ENCODE peak calls at places on chromosomes 16 and 17, in seven cellular contexts. T, K, H, R, P, D and X are unnamed samples.

GRCh38 chr17:82587234-82588086 is 60.8 kb downstream of the WDR45B start:
- DNase-seq in P (no peak), R (no peak), T (no peak), K (peak), H (no peak), D (no peak), X (no peak)

GRCh38 chr17:18332909-18333489 is 17.9 kb downstream of the SMCR8 start:
- DNase-seq in T (no peak), R (no peak), P (no peak), K (peak), D (no peak), H (peak), X (no peak)

GRCh38 chr16:23967018-23967417 is 131.2 kb downstream of the PRKCB start:
- DNase-seq in H (no peak), D (no peak), R (no peak), T (no peak), K (no peak), P (peak), X (no peak)

GRCh38 chr17:77253611-77254051 is 112.9 kb downstream of the SEC14L1 start:
- DNase-seq in P (no peak), T (no peak), H (peak), K (peak), R (no peak), D (no peak), X (peak)

GRCh38 chr17:35341465-35341992 is 31.9 kb downstream of the SLFN11 start:
- DNase-seq in H (no peak), D (no peak), K (no peak), T (no peak), R (no peak), P (no peak), X (no peak)

GRCh38 chr17:65099941-65100315 is 37.2 kb upstream of the RGS9 start:
- DNase-seq in D (peak), P (no peak), R (peak), T (peak), H (peak), K (peak), X (peak)

GRCh38 chr16:72996291-72997062 is 51.5 kb downstream of the ZFHX3 start:
- DNase-seq in K (no peak), R (no peak), P (no peak), H (no peak), T (peak), D (peak), X (no peak)

GRCh38 chr16:66293207-66293735 is 73.2 kb upstream of the CDH5 start:
- DNase-seq in T (no peak), R (no peak), H (no peak), P (peak), K (no peak), D (no peak), X (no peak)

GRCh38 chr16:12625716-12626115 is 178.0 kb downstream of the CPPED1 start:
- DNase-seq in K (no peak), R (no peak), T (no peak), H (no peak), D (no peak), P (no peak), X (no peak)

GRCh38 chr17:80960797-80961452 is 30.7 kb upstream of the CHMP6 start:
- DNase-seq in R (no peak), K (no peak), P (peak), T (no peak), H (no peak), D (no peak), X (no peak)

GRCh38 chr17:65403616-65404015 is 157.8 kb downstream of the AXIN2 start:
- DNase-seq in T (no peak), K (no peak), D (no peak), P (no peak), R (no peak), H (no peak), X (no peak)

GRCh38 chr16:70610273-70611223 is 35.8 kb upstream of the IL34 start:
- DNase-seq in R (peak), D (no peak), P (no peak), T (no peak), K (no peak), H (no peak), X (no peak)

GRCh38 chr17:8420041-8420934 is 15.4 kb upstream of the NDEL1 start:
- DNase-seq in P (peak), D (peak), K (peak), H (peak), R (peak), T (no peak), X (peak)

GRCh38 chr17:8740486-8740885 is 4.2 kb downstream of the CCDC42 start:
- DNase-seq in R (no peak), H (no peak), K (no peak), D (no peak), P (no peak), T (no peak), X (no peak)

GRCh38 chr17:19573075-19573474 is 39.4 kb downstream of the SLC47A1 start:
- DNase-seq in K (peak), D (no peak), H (peak), T (no peak), P (no peak), R (no peak), X (no peak)

GRCh38 chr17:50047488-50048126 is 8.3 kb upstream of the ITGA3 start:
- DNase-seq in K (peak), D (no peak), T (peak), R (no peak), H (peak), P (no peak), X (peak)

GRCh38 chr17:61380836-61381525 is 18.7 kb upstream of the TBX2 start:
- DNase-seq in D (no peak), H (no peak), P (no peak), K (no peak), R (no peak), T (no peak), X (no peak)

DNA sequence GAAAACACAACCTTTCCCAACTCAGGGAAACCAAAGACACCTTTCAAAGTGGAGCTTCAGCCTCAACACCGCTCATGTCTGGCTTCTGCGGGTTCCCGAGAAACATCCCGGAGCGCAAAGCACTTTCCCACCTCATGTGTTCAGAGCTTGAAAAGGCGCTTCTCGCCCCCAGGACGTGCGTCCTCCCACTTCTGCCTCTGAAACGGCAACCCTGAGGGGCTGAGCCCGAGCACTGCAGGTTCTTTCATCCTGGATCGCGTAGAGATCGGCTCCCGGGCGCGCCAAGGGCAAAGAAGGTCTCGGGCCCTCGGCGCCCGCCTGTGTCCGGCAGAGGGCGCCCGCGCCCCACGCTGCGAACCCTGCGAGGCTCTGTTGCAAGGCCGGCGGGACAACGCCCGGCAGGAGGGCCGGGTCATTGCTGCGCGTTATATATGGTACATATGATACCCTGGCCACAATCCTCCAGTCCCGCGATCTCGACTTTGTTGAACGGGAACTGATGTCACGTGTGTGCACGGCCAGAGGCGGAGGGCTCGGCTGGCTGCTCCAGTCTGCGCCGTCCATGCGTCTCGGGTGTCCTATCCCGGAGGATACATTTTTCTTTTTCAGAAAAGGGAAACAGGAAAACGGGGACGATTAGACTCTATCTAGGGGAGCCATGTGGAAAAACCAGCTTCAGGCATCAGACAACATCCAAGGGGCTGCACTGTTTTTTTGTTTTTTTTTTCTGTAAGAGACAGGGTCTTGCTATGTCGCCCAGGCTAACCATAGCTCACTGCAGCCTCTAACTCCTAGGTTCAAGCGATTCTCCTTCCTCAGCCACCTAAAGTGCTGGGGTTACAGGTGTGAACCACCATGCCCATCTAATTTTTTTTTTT is 19.1 kb downstream of the COQ7 start:
- DNase-seq in R (peak), H (peak), T (peak), D (peak), P (peak), K (peak), X (peak)
- H3K4me3 ChIP-seq in R (peak), H (peak), T (peak), D (no peak), P (peak), K (peak), X (peak)

DNA sequence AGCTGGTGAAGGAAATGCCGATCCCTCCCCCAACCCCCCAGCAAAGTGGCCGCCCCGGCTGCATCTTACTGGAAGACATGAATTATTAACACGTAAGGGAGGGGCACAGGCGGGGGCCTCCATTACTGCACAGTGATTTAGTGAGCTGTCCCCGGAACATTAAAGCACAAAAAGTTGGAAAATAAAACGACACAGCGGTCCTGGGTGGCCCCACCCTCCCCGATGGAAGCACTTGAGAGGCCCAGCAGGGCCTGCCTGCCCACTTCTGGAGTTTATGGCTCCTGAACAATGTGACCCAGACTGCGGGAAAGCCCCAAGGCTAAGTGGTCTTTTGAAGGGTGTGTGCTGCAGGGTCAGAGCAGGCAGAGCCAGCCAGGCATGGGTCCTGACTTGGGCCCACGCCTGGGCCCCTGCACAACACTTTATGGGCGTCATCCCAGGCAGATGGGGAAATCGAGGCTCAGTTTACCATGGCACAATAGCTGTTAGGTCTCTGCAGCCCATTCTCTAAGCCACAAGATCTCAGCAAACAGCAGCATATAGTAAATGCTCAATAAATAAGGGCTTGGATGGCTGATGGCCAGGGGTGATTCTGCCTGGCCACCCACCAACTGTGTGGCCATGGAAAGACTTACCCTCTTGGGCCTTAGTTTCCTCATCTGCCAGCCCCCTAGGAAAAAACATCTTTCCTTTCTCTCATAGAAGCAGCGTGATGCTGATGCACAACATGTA is 22.8 kb downstream of the CCDC102A start:
- DNase-seq in D (no peak), P (no peak), H (no peak), R (no peak), T (no peak), K (no peak), X (no peak)
- TF ChIP-seq CTCF in D (no peak), P (no peak), H (no peak), R (no peak), T (no peak), K (no peak), X (no peak)

DNA sequence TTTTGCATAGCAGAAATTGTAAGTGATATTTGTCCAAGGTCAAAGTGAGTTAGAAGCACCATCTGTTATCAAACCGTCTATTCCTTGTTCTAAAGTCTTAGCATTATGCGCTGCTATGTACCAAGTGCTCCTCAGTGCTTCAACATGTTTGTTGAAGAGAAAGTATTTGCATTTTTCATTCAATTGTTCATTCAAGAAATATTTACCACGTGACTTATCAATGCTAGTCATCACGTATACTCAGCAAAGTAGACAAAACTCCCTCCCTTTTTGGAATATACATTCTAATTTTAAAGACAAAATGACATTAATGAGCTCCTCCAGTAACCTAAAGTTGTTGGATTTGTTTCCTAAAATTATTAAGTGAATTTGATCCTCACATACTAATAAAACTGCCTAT is 388.0 kb upstream of the CDH8 start:
- DNase-seq in R (no peak), D (no peak), H (no peak), T (no peak), P (no peak), K (no peak), X (no peak)
- H3K4me3 ChIP-seq in R (no peak), D (no peak), H (no peak), T (no peak), P (no peak), K (no peak), X (no peak)

DNA sequence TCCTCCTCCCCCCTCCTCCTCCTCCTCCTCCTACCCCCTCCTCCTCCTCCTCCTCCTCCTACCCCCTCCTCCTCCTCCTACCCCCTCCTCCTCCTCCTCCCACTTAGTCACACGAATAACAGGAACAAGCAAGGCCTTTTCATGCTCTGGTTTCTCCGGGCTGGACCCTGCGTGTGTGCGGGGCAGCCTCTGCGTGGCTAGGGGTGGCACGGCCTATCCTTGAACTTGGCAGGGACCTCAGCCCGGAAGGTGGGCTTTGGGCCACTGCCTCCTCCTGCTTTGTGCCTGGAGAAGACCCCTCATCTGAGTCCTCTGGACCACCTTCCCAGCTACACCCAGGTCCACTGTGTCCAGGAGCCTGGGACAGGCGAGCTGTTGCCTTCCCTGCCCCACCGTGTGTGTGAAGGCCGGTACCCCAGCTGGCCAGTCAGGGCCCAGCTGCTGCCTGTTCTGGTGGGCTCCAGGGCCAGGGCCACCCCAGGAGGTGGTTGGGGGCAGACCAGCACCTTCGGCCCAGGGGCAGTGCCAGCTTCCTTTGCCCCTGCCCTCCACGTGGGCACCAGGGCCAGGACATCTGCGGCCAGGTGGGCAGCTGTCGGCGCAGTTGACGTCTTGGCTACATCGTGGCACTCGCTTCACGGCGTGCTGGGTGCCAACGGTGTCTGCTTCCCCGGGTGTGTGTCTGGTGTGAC is 35.4 kb downstream of the GINS2 start:
- DNase-seq in P (no peak), D (no peak), K (no peak), R (peak), T (no peak), H (no peak), X (no peak)
- TF ChIP-seq CTCF in P (no peak), D (no peak), K (no peak), R (no peak), T (no peak), H (no peak), X (no peak)